ENCODE peak calls at places on chromosomes 11 and 22, in six cellular contexts. Z, T, N, V, P and R are unnamed samples.

GRCh38 chr11:93542753-93543246 is 391 bp downstream of the SMCO4 start:
- DNase-seq in P (no peak), V (peak; percentile 42), N (no peak), Z (no peak), T (peak; percentile 81), R (no peak)

GRCh38 chr11:65817312-65817814 is 16.4 kb upstream of the SNX32 start:
- DNase-seq in Z (no peak), P (no peak), V (no peak), T (peak; percentile 15), N (no peak), R (no peak)

GRCh38 chr11:93038521-93038920 is 69.1 kb downstream of the MTNR1B start:
- DNase-seq in T (no peak), N (no peak), P (no peak), Z (peak; percentile 19), V (no peak), R (no peak)

GRCh38 chr11:94401773-94402265 is 600 bp upstream of the GPR83 start:
- DNase-seq in Z (no peak), V (no peak), P (no peak), T (no peak), N (no peak), R (no peak)

GRCh38 chr11:118916842-118917388 is 8.8 kb downstream of the BCL9L start:
- DNase-seq in P (peak; percentile 77), N (peak; percentile 85), V (no peak), T (peak; percentile 87), Z (peak; percentile 75), R (peak; percentile 93)

GRCh38 chr11:73217131-73217809 is 811 bp upstream of the P2RY2 start:
- DNase-seq in Z (no peak), P (no peak), N (no peak), T (no peak), V (no peak), R (no peak)

GRCh38 chr11:35383953-35384352 is 35.4 kb downstream of the SLC1A2 start:
- DNase-seq in Z (peak; percentile 49), N (no peak), P (no peak), T (no peak), V (no peak), R (no peak)

GRCh38 chr11:33040127-33040861 is 922 bp downstream of the TCP11L1 start:
- DNase-seq in Z (peak; percentile 44), N (no peak), P (no peak), T (no peak), V (peak; percentile 28), R (peak; percentile 31)

GRCh38 chr22:31346733-31347250 is 646 bp upstream of the PATZ1 start:
- DNase-seq in V (no peak), Z (peak; percentile 33), T (peak; percentile 91), P (no peak), N (peak; percentile 76), R (peak; percentile 63)

GRCh38 chr11:17684550-17684949 is 34.8 kb upstream of the MYOD1 start:
- DNase-seq in Z (no peak), P (no peak), V (no peak), T (no peak), N (no peak), R (no peak)

GRCh38 chr11:74380746-74381439 is 17.3 kb downstream of the PGM2L1 start:
- DNase-seq in Z (no peak), V (no peak), T (no peak), P (no peak), N (no peak), R (no peak)

GRCh38 chr11:102470257-102470656 is 17.7 kb upstream of the TMEM123 start:
- DNase-seq in T (no peak), N (no peak), V (peak; percentile 43), P (no peak), Z (no peak), R (no peak)

GRCh38 chr11:14185461-14185860 is 173.5 kb downstream of the RRAS2 start:
- DNase-seq in T (no peak), V (no peak), P (no peak), N (no peak), Z (no peak), R (no peak)

GRCh38 chr22:18056802-18057474 is 20.9 kb upstream of the PEX26 start:
- DNase-seq in Z (no peak), P (no peak), T (peak; percentile 6), N (no peak), V (peak; percentile 87), R (no peak)

DNA sequence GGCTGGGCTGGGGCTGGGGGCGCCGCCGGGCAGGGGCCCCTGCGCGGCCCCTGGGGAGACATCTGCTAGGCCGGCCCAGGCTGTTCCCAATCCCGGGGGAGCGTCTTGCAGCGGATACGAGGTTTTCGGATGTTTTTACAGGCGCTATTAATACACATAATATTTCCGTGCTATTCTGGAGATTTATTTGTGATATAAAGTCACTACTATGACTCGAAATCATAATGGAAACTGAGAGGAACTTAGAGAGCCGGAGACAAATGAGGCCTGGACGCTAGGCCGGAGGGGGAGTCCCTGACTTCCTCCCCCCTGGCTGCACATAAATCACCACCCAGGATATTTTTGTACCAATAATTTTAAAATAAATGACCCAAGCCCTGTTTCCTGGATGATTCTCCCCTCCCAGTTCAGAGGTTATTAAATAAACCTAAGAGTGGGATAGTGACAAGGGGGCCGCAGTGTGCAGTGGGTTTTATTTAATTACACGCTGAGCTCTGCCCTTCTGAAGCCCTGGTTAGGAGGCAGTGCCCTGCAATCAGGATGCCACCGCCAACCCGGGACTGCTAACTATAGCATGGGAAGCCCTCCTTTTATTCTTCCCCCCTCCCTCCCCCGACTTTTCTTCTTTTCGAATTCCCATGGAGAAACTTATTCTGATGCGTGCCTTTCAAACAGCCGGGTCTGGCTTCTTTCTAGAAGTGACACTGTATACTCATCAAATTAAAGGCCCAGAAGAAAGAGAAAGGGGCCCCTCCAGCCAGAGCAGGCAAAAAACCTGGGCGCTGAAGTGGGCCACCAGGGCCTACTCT is 91.5 kb upstream of the ANO1 start:
- DNase-seq in P (no peak), N (peak; percentile 39), V (no peak), T (peak; percentile 35), Z (no peak), R (no peak)
- H3K4me3 ChIP-seq in P (no peak overlapping the region), N (peak overlapping the region; percentile 30), V (no peak overlapping the region), T (no peak overlapping the region), Z (peak overlapping the region; percentile 72), R (no peak overlapping the region)

DNA sequence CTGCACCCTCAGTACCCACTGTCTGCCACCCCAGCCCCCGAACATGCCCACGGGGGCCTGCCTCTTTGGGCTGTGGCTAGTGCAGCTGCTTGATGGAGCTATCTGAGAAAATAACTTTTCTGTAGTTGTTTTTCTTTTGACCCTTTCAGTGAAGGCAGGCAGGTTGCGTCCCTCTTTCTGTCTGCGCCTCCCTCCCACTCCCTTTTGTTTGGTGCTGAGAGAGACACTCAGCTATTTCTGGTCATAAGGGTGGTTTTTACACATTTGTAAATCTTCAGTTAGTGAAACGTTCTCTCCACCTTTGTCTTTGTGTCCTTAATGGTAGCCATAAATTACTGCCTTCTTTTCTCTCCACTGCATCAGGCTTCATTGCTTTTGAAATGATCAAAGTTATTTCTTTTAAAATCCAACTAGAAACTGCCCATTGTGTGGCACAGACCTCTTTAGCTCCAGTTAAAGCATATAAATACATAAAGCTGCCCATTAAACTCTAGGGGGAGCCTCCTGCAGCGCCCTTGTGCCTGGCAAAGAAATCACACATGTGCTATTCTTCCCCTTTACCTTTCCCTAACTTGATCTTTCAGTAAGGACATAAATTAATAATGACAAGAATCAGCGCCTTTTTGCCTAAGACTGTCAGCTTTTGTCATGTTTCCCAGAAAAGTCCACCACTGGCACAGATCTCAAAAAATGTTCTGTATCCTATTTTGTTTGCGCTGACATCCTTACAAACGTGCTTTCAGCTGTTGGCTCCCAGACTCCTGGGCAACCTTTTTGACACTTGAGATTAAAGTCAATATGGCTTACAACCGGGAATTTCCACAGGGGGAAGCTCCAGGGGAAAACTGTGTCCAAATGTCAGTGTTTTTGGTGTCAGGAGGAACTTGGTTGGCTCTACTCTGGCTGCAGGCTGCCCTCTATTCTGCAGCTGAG is 1.7 kb upstream of the SCUBE2 start:
- DNase-seq in N (no peak), T (no peak), Z (no peak), P (no peak), V (no peak), R (no peak)
- TF ChIP-seq CTCF in N (no peak), T (no peak), Z (peak; percentile 31), P (peak; percentile 31), V (peak; percentile 19), R (peak; percentile 25)

GRCh38 chr11:11611381-11611780 is 10.4 kb downstream of the GALNT18 start:
- DNase-seq in T (no peak), Z (no peak), P (no peak), V (no peak), N (no peak), R (no peak)
- H3K4me3 ChIP-seq in T (no peak overlapping the region), Z (no peak overlapping the region), P (no peak overlapping the region), V (no peak overlapping the region), N (no peak overlapping the region), R (no peak overlapping the region)

DNA sequence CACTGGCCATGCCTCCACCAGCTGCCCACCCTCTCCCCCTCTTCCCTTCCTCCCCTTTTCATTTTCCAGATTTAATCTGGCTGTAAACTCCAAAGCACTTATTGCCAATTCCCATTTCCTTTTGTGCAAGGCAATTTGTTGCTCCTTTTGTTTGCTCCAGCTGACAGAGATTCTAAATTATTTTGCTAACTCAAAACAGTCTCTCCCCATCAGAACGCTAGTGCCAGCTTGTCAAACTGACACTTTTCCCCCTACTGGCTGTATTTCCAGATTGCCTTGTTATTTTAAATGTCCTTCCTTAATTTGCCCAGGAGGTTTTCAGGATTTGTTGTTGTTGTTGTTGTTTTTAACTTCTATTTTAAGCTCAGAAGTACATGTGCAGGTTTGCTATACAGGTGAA is 57.0 kb upstream of the PAK1 start:
- DNase-seq in T (no peak), N (no peak), V (no peak), Z (no peak), P (no peak), R (no peak)
- TF ChIP-seq CTCF in T (no peak), N (no peak), V (no peak), Z (no peak), P (no peak), R (no peak)

DNA sequence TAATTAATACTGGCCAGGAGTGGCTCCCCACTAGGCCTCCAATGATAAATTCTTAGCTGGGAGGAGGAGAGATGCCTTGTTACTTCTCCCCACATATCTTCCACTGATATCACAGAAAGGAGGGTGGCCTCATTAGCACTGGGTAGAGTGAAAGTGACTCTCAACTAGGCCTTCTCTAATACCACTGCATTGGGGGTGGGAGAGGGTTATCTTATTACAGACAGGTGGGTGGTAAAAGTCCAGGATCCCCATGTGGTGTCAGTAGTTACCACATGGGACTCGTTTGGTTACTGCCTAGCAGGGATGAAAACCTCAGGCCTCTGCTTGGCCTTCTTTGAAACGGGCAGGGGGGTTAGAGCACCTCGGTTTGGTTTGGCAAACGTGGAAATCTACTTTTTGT is 167.3 kb downstream of the UVRAG start:
- DNase-seq in N (no peak), V (no peak), T (no peak), P (no peak), Z (no peak), R (no peak)
- H3K4me3 ChIP-seq in N (no peak overlapping the region), V (no peak overlapping the region), T (no peak overlapping the region), P (no peak overlapping the region), Z (no peak overlapping the region), R (no peak overlapping the region)

GRCh38 chr22:39765029-39765428 is 128.5 kb downstream of the ENTHD1 start:
- DNase-seq in V (no peak), T (no peak), N (no peak), Z (no peak), P (no peak), R (no peak)
- TF ChIP-seq CTCF in V (no peak), T (no peak), N (no peak), Z (no peak), P (no peak), R (no peak)